ENCODE peak calls at places on chromosomes 4 and X, in nine cellular contexts. W is BE2C; T is fibroblast of lung; J is breast epithelium; I is CD4-positive, CD25-positive, alpha-beta regulatory T cell; X is SK-N-SH; E is lower lobe of right lung; O is cardiac muscle cell; U is left lung. C is an unnamed sample. For H3K4me1, the result is how much of the 10 kb centered on the place peaks cover.

GRCh38 chr4:85774000-85774399 is 299.1 kb downstream of the ARHGAP24 start:
- DNase-seq in W (peak), T (no peak), J (no peak), I (no peak), X (no peak), E (no peak), O (peak), U (no peak), C (no peak)

GRCh38 chrX:45628041-45628440 is 427.4 kb upstream of the DIPK2B start:
- DNase-seq in W (no peak), T (peak), J (no peak), I (no peak), X (no peak), E (no peak), O (no peak), U (no peak), C (no peak)

GRCh38 chr4:36304138-36304681 is 22.8 kb downstream of the DTHD1 start:
- DNase-seq in W (no peak), T (no peak), J (no peak), I (no peak), X (no peak), E (no peak), O (no peak), U (no peak), C (no peak)

GRCh38 chr4:54542119-54542438 is 115.7 kb upstream of the KIT start:
- DNase-seq in W (no peak), T (no peak), J (no peak), I (no peak), X (no peak), E (no peak), O (no peak), U (no peak), C (no peak)

GRCh38 chr4:17613761-17614415 is 553 bp upstream of the MED28 start:
- DNase-seq in W (peak), T (peak), J (no peak), I (peak), X (no peak), E (no peak), O (peak), U (no peak), C (no peak)

GRCh38 chr4:155758500-155759371 is at the start of gene GUCY1B1:
- DNase-seq in W (peak), T (peak), J (peak), I (peak), X (peak), E (peak), O (peak), U (peak), C (peak)

GRCh38 chr4:115325836-115326235 is 212.4 kb upstream of the NDST4 start:
- DNase-seq in W (no peak), T (no peak), J (no peak), I (no peak), X (no peak), E (no peak), O (peak), U (no peak), C (no peak)

GRCh38 chr4:145735330-145735638 is 55.3 kb downstream of the C4orf51 start:
- DNase-seq in W (no peak), T (peak), J (peak), I (no peak), X (no peak), E (no peak), O (peak), U (no peak), C (no peak)

GRCh38 chr4:47415719-47416118 is 47.8 kb downstream of the COMMD8 start:
- DNase-seq in W (no peak), T (no peak), J (no peak), I (no peak), X (no peak), E (no peak), O (no peak), U (no peak), C (no peak)

GRCh38 chrX:71017396-71017939 is 50.7 kb downstream of the SNX12 start:
- DNase-seq in W (no peak), T (no peak), J (peak), I (no peak), X (no peak), E (no peak), O (no peak), U (no peak), C (no peak)

GRCh38 chr4:82705881-82706280 is 92.7 kb downstream of the SCD5 start:
- DNase-seq in W (no peak), T (no peak), J (no peak), I (no peak), X (no peak), E (no peak), O (no peak), U (no peak), C (no peak)

GRCh38 chrX:103360092-103360491 is 3.8 kb downstream of the TCEAL9 start:
- DNase-seq in W (peak), T (no peak), J (no peak), I (no peak), X (peak), E (no peak), O (peak), U (no peak), C (no peak)

GRCh38 chr4:17597517-17597916 is 16.9 kb upstream of the MED28 start:
- DNase-seq in W (peak), T (peak), J (no peak), I (no peak), X (peak), E (no peak), O (no peak), U (no peak), C (no peak)

GRCh38 chr4:145709843-145710242 is 29.9 kb downstream of the C4orf51 start:
- DNase-seq in W (no peak), T (peak), J (no peak), I (no peak), X (no peak), E (no peak), O (no peak), U (no peak), C (no peak)

GRCh38 chrX:39688576-39689373 is 409.0 kb downstream of the BCOR start:
- DNase-seq in W (peak), T (peak), J (no peak), I (no peak), X (peak), E (peak), O (peak), U (peak), C (peak)

GRCh38 chr4:183348706-183349659 is 26.8 kb upstream of the CLDN24 start:
- DNase-seq in W (no peak), T (peak), J (no peak), I (no peak), X (no peak), E (no peak), O (no peak), U (no peak), C (no peak)

GRCh38 chr4:100170986-100171385 is 19.3 kb downstream of the DDIT4L start:
- DNase-seq in W (no peak), T (no peak), J (no peak), I (no peak), X (no peak), E (no peak), O (no peak), U (no peak), C (no peak)

DNA sequence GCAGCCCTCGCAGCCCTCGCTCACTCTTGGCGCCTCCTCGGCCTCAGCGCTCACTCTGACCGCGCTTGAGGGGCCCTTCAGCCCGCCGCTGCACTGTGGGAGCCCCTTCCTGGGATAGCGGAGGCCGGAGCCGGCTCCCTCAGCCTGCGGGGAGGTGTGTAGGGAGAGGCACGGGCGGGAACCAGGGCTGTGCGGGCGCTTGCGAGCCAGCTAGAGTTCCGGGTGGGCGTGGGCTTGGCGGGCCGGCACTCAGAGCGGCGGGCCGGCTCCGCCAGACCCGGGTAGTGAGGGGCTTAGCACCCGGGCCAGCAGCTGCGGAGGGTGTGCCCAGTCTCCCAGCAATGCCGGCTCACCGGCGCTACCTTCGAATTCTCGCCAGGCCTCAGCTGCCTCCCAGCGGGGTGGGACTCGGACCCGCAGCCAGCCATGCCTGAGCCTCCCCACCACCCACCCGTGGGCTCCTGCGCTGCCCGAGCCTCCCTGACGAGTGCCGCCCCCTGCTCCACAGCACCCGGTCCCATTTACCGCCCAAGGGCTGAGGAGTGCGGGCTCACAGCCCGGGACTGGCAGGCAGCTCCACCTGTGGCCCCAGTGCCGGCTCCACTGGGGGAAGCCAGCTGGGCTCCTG is 1.4 kb upstream of the AADAT start:
- DNase-seq in W (no peak), T (no peak), J (no peak), I (no peak), X (no peak), E (peak), O (no peak), U (peak), C (no peak)
- H3K4me1 ChIP-seq in W (under half), T (under half), J (under half), I (under half), X (under half), E (under half), O (under half), U (under half), C (under half)

GRCh38 chrX:38327007-38327774 is at the start of gene RPGR:
- DNase-seq in W (peak), T (peak), J (peak), I (peak), X (peak), E (peak), O (peak), U (peak), C (peak)

GRCh38 chrX:38320819-38321218 is 6.5 kb downstream of the RPGR start:
- DNase-seq in W (no peak), T (no peak), J (no peak), I (no peak), X (no peak), E (no peak), O (no peak), U (no peak), C (no peak)

GRCh38 chrX:38327775-38328081 is 419 bp upstream of the RPGR start:
- DNase-seq in W (no peak), T (no peak), J (no peak), I (no peak), X (no peak), E (no peak), O (no peak), U (no peak), C (no peak)

GRCh38 chrX:38326086-38326485 is 1.2 kb downstream of the RPGR start:
- DNase-seq in W (no peak), T (no peak), J (no peak), I (no peak), X (no peak), E (no peak), O (no peak), U (no peak), C (no peak)
- H3K4me1 ChIP-seq in W (under half), T (under half), J (under half), I (under half), X (under half), E (under half), O (under half), U (under half), C (under half)

GRCh38 chr4:97836662-97837061 is 306.6 kb downstream of the STPG2 start:
- DNase-seq in W (no peak), T (no peak), J (no peak), I (no peak), X (no peak), E (no peak), O (no peak), U (no peak), C (no peak)

GRCh38 chr4:97845758-97846157 is 297.5 kb downstream of the STPG2 start:
- DNase-seq in W (no peak), T (no peak), J (no peak), I (no peak), X (no peak), E (no peak), O (no peak), U (no peak), C (no peak)

DNA sequence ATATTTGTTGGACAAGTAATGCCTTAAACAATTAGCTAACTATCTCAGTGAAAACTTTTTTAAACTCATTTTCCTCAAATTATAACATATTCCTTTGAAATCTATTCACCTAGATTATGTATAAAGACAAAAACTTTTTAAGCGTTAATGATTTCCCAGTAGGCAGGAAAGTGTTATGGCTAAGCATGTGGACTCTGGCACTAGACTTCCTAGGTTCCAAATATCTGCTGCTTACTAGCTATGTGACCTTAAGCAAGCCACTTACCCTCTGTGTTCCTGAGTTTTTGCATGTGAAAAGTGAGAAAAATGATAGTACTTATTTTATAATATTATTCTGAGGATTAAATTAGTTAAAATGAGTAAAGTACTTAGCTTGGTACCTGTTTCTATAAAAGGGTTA is 301.8 kb downstream of the STPG2 start:
- DNase-seq in W (no peak), T (no peak), J (no peak), I (no peak), X (no peak), E (no peak), O (no peak), U (no peak), C (no peak)
- H3K4me1 ChIP-seq in W (under half), T (under half), J (under half), I (under half), X (under half), E (under half), O (under half), U (under half), C (under half)

DNA sequence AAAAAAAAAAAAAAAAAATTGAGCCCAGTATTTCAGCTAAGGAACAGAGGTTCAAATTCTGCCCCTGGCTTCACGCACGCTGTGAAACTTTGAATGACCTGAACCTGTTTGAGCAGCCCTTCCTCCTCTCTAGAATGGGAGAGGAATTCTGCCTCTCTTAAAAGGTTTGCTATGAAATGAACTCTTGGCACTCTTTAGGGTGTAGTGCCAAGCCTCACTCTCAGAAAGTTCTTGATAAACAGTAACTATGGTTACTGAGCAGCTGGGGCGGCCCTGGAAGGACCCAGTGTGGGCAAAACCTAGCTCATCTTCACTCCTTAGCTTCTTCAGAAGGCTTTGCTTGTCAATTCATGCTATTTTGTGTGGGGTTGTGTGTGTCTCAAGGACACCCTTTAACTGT is 73.7 kb downstream of the GEMIN8 start:
- DNase-seq in W (no peak), T (no peak), J (no peak), I (no peak), X (no peak), E (no peak), O (peak), U (no peak), C (no peak)
- H3K4me1 ChIP-seq in W (under half), T (under half), J (under half), I (under half), X (under half), E (under half), O (under half), U (under half), C (under half)

GRCh38 chrX:25018682-25019081 is 2.9 kb upstream of the ARX start:
- DNase-seq in W (no peak), T (no peak), J (no peak), I (no peak), X (no peak), E (no peak), O (no peak), U (no peak), C (no peak)
- H3K4me1 ChIP-seq in W (under half), T (under half), J (under half), I (under half), X (under half), E (under half), O (under half), U (under half), C (under half)

GRCh38 chrX:10157032-10157341 is 212 bp downstream of the CLCN4 start:
- DNase-seq in W (no peak), T (no peak), J (no peak), I (no peak), X (no peak), E (no peak), O (no peak), U (no peak), C (no peak)
- H3K4me1 ChIP-seq in W (under half), T (under half), J (under half), I (under half), X (under half), E (under half), O (under half), U (under half), C (under half)

DNA sequence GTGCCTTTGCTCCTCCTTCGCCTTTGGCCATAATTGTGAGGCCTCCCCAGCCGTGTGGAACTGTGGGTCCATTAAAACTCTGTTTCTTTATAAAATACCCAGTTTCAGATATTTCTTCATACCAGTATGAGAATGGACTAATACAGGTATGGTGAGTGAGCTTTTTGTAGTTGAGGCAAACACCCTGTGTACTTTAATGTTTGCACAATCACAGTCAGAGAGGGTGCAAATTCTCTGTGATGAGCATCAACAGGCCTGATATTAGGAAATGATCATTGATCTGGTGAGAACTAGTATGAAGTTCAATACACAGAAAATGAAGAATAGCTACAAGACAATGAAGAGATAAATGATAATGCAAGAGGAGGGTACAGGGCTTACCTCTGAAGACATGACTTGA is 744.6 kb downstream of the RPA4 start:
- DNase-seq in W (no peak), T (no peak), J (no peak), I (no peak), X (no peak), E (no peak), O (no peak), U (no peak), C (no peak)
- H3K4me1 ChIP-seq in W (under half), T (under half), J (under half), I (under half), X (under half), E (under half), O (under half), U (under half), C (under half)

C was measured in pancreas.